ENCODE peak calls at places on chromosome 1, in eight cellular contexts. E, P, K, W, O, Y, X and N are unnamed samples.
A peak's percentile ranks its signal among the peaks of the same experiment; 100 is the strongest.

GRCh38 chr1:51878307-51878615 is 266 bp downstream of the NRDC start:
- DNase-seq in E (no peak), P (no peak), K (no peak), W (no peak), O (no peak), Y (no peak), X (peak; percentile 77), N (no peak)

GRCh38 chr1:201647722-201648065 is 108.8 kb downstream of the NAV1 start:
- DNase-seq in E (no peak), P (no peak), K (no peak), W (no peak), O (no peak), Y (no peak), X (no peak), N (no peak)

GRCh38 chr1:203175237-203176181 is at the start of gene MYBPH:
- DNase-seq in E (peak; percentile 89), P (no peak), K (no peak), W (no peak), O (no peak), Y (no peak), X (peak; percentile 59), N (no peak)

GRCh38 chr1:180227843-180228647 is 2.0 kb upstream of the LHX4 start:
- DNase-seq in E (no peak), P (no peak), K (no peak), W (no peak), O (no peak), Y (no peak), X (no peak), N (no peak)

GRCh38 chr1:77459881-77460280 is 178.1 kb downstream of the AK5 start:
- DNase-seq in E (no peak), P (no peak), K (no peak), W (no peak), O (peak; percentile 50), Y (no peak), X (no peak), N (no peak)

GRCh38 chr1:21669287-21670058 is at the start of gene RAP1GAP:
- DNase-seq in E (no peak), P (peak; percentile 30), K (no peak), W (no peak), O (no peak), Y (no peak), X (peak; percentile 38), N (no peak)

GRCh38 chr1:65011983-65012382 is 45.6 kb upstream of the JAK1 start:
- DNase-seq in E (no peak), P (no peak), K (no peak), W (no peak), O (no peak), Y (no peak), X (no peak), N (no peak)

GRCh38 chr1:152906023-152906565 is 2.3 kb upstream of the IVL start:
- DNase-seq in E (no peak), P (peak; percentile 99), K (no peak), W (peak; percentile 58), O (no peak), Y (peak; percentile 81), X (no peak), N (no peak)

GRCh38 chr1:114222920-114223319 is 69.3 kb upstream of the SYT6 start:
- DNase-seq in E (no peak), P (no peak), K (no peak), W (no peak), O (no peak), Y (no peak), X (no peak), N (no peak)

GRCh38 chr1:86227026-86227425 is 70.5 kb upstream of the COL24A1 start:
- DNase-seq in E (no peak), P (no peak), K (no peak), W (no peak), O (no peak), Y (no peak), X (no peak), N (no peak)

GRCh38 chr1:177439301-177439700 is 268.5 kb downstream of the BRINP2 start:
- DNase-seq in E (no peak), P (peak; percentile 13), K (no peak), W (no peak), O (no peak), Y (no peak), X (no peak), N (no peak)

GRCh38 chr1:33093004-33093403 is 12.1 kb downstream of the AZIN2 start:
- DNase-seq in E (no peak), P (no peak), K (no peak), W (no peak), O (no peak), Y (no peak), X (no peak), N (no peak)

GRCh38 chr1:52629667-52630066 is 3.3 kb upstream of the SHISAL2A start:
- DNase-seq in E (no peak), P (no peak), K (no peak), W (no peak), O (no peak), Y (no peak), X (no peak), N (no peak)

GRCh38 chr1:222167111-222167510 is 380.8 kb downstream of the HHIPL2 start:
- DNase-seq in E (no peak), P (peak; percentile 99), K (no peak), W (peak; percentile 75), O (peak; percentile 86), Y (peak; percentile 92), X (no peak), N (no peak)

GRCh38 chr1:214582289-214582891 is 20.6 kb upstream of the CENPF start:
- DNase-seq in E (no peak), P (no peak), K (no peak), W (no peak), O (no peak), Y (no peak), X (no peak), N (no peak)

GRCh38 chr1:62325076-62325475 is 5.8 kb upstream of the KANK4 start:
- DNase-seq in E (no peak), P (peak; percentile 97), K (no peak), W (peak; percentile 89), O (no peak), Y (peak; percentile 23), X (no peak), N (no peak)

GRCh38 chr1:10843697-10844096 is 47.3 kb upstream of the CASZ1 start:
- DNase-seq in E (no peak), P (no peak), K (no peak), W (no peak), O (peak; percentile 5), Y (no peak), X (no peak), N (no peak)

GRCh38 chr1:17984510-17985085 is 123.0 kb upstream of the IGSF21 start:
- DNase-seq in E (no peak), P (no peak), K (peak; percentile 5), W (no peak), O (peak; percentile 4), Y (no peak), X (peak; percentile 42), N (no peak)

GRCh38 chr1:202709276-202710041 is 795 bp downstream of the SYT2 start:
- DNase-seq in E (no peak), P (no peak), K (no peak), W (no peak), O (no peak), Y (no peak), X (no peak), N (no peak)

GRCh38 chr1:173084292-173084691 is 33.6 kb upstream of the TNFSF18 start:
- DNase-seq in E (no peak), P (no peak), K (no peak), W (no peak), O (no peak), Y (no peak), X (no peak), N (no peak)

GRCh38 chr1:34980715-34981114 is 4.4 kb downstream of the TMEM35B start:
- DNase-seq in E (no peak), P (no peak), K (no peak), W (no peak), O (no peak), Y (no peak), X (no peak), N (no peak)

GRCh38 chr1:35929730-35930592 is 944 bp upstream of the AGO3 start:
- DNase-seq in E (no peak), P (peak; percentile 58), K (peak; percentile 29), W (peak; percentile 32), O (peak; percentile 63), Y (peak; percentile 48), X (no peak), N (peak; percentile 80)

GRCh38 chr1:220928320-220928719 is 49.1 kb downstream of the HLX start:
- DNase-seq in E (no peak), P (no peak), K (no peak), W (no peak), O (no peak), Y (no peak), X (no peak), N (no peak)

GRCh38 chr1:71706030-71706671 is 576.2 kb downstream of the NEGR1 start:
- DNase-seq in E (no peak), P (no peak), K (no peak), W (no peak), O (no peak), Y (no peak), X (no peak), N (no peak)

GRCh38 chr1:17251699-17252376 is 2.9 kb downstream of the PADI3 start:
- DNase-seq in E (no peak), P (peak; percentile 79), K (no peak), W (no peak), O (peak; percentile 66), Y (no peak), X (no peak), N (no peak)

GRCh38 chr1:54329337-54329954 is 76.7 kb downstream of the SSBP3 start:
- DNase-seq in E (no peak), P (peak; percentile 20), K (no peak), W (no peak), O (no peak), Y (no peak), X (no peak), N (no peak)

GRCh38 chr1:110440877-110441276 is 10.1 kb upstream of the PROK1 start:
- DNase-seq in E (no peak), P (peak; percentile 56), K (no peak), W (peak; percentile 24), O (peak; percentile 62), Y (peak; percentile 31), X (no peak), N (no peak)

GRCh38 chr1:24643362-24644346 is 552 bp downstream of the SRRM1 start:
- DNase-seq in E (peak; percentile 66), P (peak; percentile 56), K (peak; percentile 14), W (no peak), O (peak; percentile 9), Y (no peak), X (no peak), N (no peak)

GRCh38 chr1:199273837-199274379 is 635.1 kb downstream of the PTPRC start:
- DNase-seq in E (no peak), P (peak; percentile 64), K (no peak), W (no peak), O (peak; percentile 35), Y (no peak), X (no peak), N (peak; percentile 5)

GRCh38 chr1:169146536-169147214 is 40.2 kb downstream of the ATP1B1 start:
- DNase-seq in E (no peak), P (no peak), K (no peak), W (no peak), O (no peak), Y (no peak), X (no peak), N (no peak)

GRCh38 chr1:96513136-96513535 is 208.4 kb upstream of the PTBP2 start:
- DNase-seq in E (no peak), P (no peak), K (no peak), W (peak; percentile 63), O (no peak), Y (no peak), X (no peak), N (no peak)

GRCh38 chr1:89465201-89465600 is 59.4 kb upstream of the LRRC8B start:
- DNase-seq in E (peak; percentile 54), P (peak; percentile 94), K (peak; percentile 63), W (no peak), O (no peak), Y (no peak), X (no peak), N (no peak)

GRCh38 chr1:77975907-77976306 is 3.0 kb downstream of the FUBP1 start:
- DNase-seq in E (no peak), P (no peak), K (no peak), W (no peak), O (peak; percentile 10), Y (no peak), X (no peak), N (no peak)

GRCh38 chr1:31843506-31843905 is 27.7 kb upstream of the SPOCD1 start:
- DNase-seq in E (peak; percentile 52), P (peak; percentile 77), K (no peak), W (peak; percentile 95), O (peak; percentile 81), Y (peak; percentile 73), X (peak; percentile 42), N (no peak)